ENCODE peak calls at places on chromosomes 6 and 20, in six cellular contexts. S is cardiac muscle cell; H is astrocyte; Q is brain microvascular endothelial cell; P is CD4-positive, alpha-beta T cell; B is neural progenitor cell. D is an unnamed sample.

GRCh38 chr6:123323419-123324329 is 313.1 kb downstream of the TRDN start:
- DNase-seq in S (peak; percentile 16), H (peak; percentile 9), Q (no peak), P (no peak), B (no peak), D (no peak)

GRCh38 chr6:68445926-68446325 is 189.2 kb upstream of the ADGRB3 start:
- DNase-seq in S (no peak), H (no peak), Q (no peak), P (no peak), B (no peak), D (no peak)

GRCh38 chr6:56361812-56362211 is 114.4 kb upstream of the COL21A1 start:
- DNase-seq in S (no peak), H (no peak), Q (no peak), P (no peak), B (no peak), D (no peak)

GRCh38 chr6:127907960-127908640 is 7.2 kb upstream of the THEMIS start:
- DNase-seq in S (no peak), H (no peak), Q (no peak), P (no peak), B (no peak), D (no peak)

GRCh38 chr6:105259912-105260889 is 80.4 kb upstream of the POPDC3 start:
- DNase-seq in S (peak; percentile 11), H (peak; percentile 18), Q (no peak), P (no peak), B (peak; percentile 61), D (no peak)

GRCh38 chr20:35463455-35464300 is 8.3 kb downstream of the CEP250 start:
- DNase-seq in S (peak; percentile 81), H (peak; percentile 41), Q (peak; percentile 59), P (peak; percentile 48), B (peak; percentile 83), D (peak; percentile 71)

GRCh38 chr6:155171109-155171746 is 92.6 kb upstream of the CLDN20 start:
- DNase-seq in S (peak; percentile 91), H (peak; percentile 94), Q (peak; percentile 90), P (peak; percentile 45), B (no peak), D (no peak)

GRCh38 chr6:40999498-41000070 is 39.4 kb downstream of the UNC5CL start:
- DNase-seq in S (peak; percentile 79), H (peak; percentile 20), Q (no peak), P (no peak), B (peak; percentile 53), D (peak; percentile 17)

GRCh38 chr6:129699661-129700060 is 10.3 kb downstream of the ARHGAP18 start:
- DNase-seq in S (peak; percentile 19), H (no peak), Q (no peak), P (no peak), B (no peak), D (no peak)

GRCh38 chr6:108944707-108945685 is 96.8 kb downstream of the ARMC2 start:
- DNase-seq in S (peak; percentile 96), H (peak; percentile 91), Q (peak; percentile 79), P (no peak), B (no peak), D (no peak)

GRCh38 chr6:28789553-28790083 is 134.2 kb downstream of the TRIM27 start:
- DNase-seq in S (peak; percentile 61), H (peak; percentile 41), Q (peak; percentile 62), P (no peak), B (peak; percentile 54), D (no peak)

GRCh38 chr6:28791002-28791383 is 132.8 kb downstream of the TRIM27 start:
- DNase-seq in S (no peak), H (no peak), Q (no peak), P (no peak), B (no peak), D (no peak)

GRCh38 chr6:28794175-28795002 is 129.4 kb downstream of the TRIM27 start:
- DNase-seq in S (peak; percentile 65), H (peak; percentile 22), Q (peak; percentile 52), P (no peak), B (peak; percentile 87), D (no peak)
- TF ChIP-seq CTCF in S (no peak), H (no peak), Q (peak; percentile 15), P (no peak), B (no peak), D (no peak)

GRCh38 chr6:170295519-170296422 is 4.9 kb upstream of the DLL1 start:
- DNase-seq in S (no peak), H (no peak), Q (no peak), P (no peak), B (peak; percentile 95), D (no peak)

GRCh38 chr6:170296423-170296745 is 5.5 kb upstream of the DLL1 start:
- DNase-seq in S (no peak), H (no peak), Q (no peak), P (no peak), B (peak; percentile 91), D (no peak)

GRCh38 chr6:170296746-170297576 is 6.1 kb upstream of the DLL1 start:
- DNase-seq in S (no peak), H (no peak), Q (no peak), P (no peak), B (peak; percentile 89), D (no peak)

GRCh38 chr6:170298688-170299087 is 7.8 kb upstream of the DLL1 start:
- DNase-seq in S (no peak), H (no peak), Q (no peak), P (no peak), B (no peak), D (no peak)

DNA sequence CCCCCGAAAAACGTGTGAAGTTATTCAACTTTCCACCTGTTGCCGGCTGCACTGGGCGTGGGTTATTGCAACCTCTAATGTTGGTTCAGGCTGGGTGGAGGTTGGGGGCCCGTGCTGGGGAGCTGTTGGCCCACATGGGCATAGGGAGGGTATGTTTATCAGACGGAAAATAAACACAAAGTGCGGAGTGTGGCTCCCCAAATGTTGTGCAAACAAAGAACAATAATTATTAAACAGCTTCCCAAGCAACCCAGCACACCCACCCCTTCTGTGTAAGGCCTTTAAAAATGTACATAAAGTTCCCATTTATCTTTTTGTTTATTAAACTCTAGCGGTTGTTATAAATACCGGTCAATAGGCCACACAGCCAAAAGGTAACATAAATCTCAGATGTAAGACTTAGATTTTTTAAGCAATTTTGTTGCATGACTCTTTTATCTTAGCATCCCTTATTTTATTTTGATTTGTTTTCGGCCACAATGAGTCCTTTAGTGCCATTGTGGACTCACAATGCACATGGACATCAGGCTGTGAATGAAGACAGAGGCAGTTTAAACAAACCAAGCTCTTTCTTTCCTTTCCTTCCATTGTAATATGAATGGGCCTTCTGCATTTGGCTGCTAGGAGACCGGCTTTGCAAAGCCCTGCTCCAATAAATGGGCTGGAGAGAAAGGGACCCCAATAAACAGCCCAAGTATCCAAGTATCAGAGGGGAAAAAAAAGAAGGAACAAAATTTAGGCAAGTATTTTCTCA is 6.9 kb upstream of the DLL1 start:
- DNase-seq in S (no peak), H (no peak), Q (no peak), P (no peak), B (peak; percentile 73), D (no peak)
- H3K27me3 ChIP-seq in S (peaks cover 72% of the 10 kb centered on the region), H (peaks cover 62% of the 10 kb centered on the region), Q (peaks cover 47% of the 10 kb centered on the region), P (peaks cover 62% of the 10 kb centered on the region), B (peaks cover 15% of the 10 kb centered on the region), D (peaks cover 53% of the 10 kb centered on the region)

DNA sequence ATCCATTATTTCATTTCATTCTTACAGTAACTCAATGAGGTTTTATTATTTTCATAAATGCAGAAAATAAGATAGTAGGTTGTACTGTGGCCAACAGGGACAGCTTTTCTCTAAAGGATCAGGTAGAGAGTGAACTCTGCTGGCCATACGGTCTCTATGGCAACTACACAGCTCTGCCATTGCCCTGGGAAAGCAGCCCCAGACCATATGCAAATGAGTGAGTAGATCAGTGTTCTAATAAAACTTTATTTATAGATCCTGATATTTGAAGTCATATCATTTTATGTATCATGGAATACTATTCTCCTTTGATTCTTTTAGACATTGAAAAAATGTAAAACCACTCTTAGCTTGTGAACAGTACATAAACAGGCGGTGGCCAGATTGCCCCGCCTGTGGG is 192.5 kb upstream of the RREB1 start:
- DNase-seq in S (peak; percentile 35), H (no peak), Q (no peak), P (no peak), B (no peak), D (peak; percentile 67)
- TF ChIP-seq CTCF in S (no peak), H (no peak), Q (no peak), P (no peak), B (no peak), D (no peak)

GRCh38 chr6:149600508-149600907 is 34.3 kb downstream of the GINM1 start:
- DNase-seq in S (no peak), H (no peak), Q (no peak), P (no peak), B (no peak), D (no peak)
- H3K27me3 ChIP-seq in S (no peaks in the 10 kb centered on the region), H (no peaks in the 10 kb centered on the region), Q (no peaks in the 10 kb centered on the region), P (no peaks in the 10 kb centered on the region), B (no peaks in the 10 kb centered on the region), D (no peaks in the 10 kb centered on the region)

DNA sequence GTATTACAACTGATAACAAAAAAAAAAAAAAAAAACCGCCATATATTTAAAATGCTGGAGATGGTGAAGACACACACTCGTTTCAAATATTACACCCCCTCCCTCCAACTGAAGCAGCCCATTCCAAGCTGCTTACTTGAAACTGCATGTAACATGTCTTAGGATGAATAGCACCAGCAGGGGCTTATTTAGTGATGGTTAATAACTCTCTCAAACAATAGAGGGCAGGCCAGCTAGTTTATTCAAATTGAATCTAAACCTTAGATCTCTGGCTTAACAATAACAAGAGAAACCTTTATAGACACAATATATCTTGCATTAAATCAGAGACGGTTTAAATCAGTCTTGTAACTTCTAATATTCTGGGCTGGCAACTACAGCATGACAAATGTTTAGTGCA is 9.3 kb upstream of the JPH2 start:
- DNase-seq in S (no peak), H (no peak), Q (no peak), P (no peak), B (no peak), D (no peak)
- TF ChIP-seq CTCF in S (peak; percentile 19), H (no peak), Q (peak; percentile 34), P (no peak), B (no peak), D (no peak)